ENCODE peak calls at places on chromosomes 16 and 17, in nine cellular contexts. One of them, this sample, is unnamed.

GRCh38 chr17:46821482-46822387 is 3.2 kb upstream of the WNT3 start:
- DNase-seq in fibroblast of villous mesenchyme: no peak
- DNase-seq in BJ: no peak
- DNase-seq in AG04450: no peak
- DNase-seq in astrocyte of the spinal cord: no peak
- DNase-seq in OCI-LY7: no peak
- DNase-seq in AG04449: no peak
- DNase-seq in Peyer's patch: no peak
- DNase-seq in fibroblast of pulmonary artery: no peak
- DNase-seq in this sample: no peak

GRCh38 chr17:77246110-77247047 is 105.6 kb downstream of the SEC14L1 start:
- DNase-seq in fibroblast of villous mesenchyme: no peak
- DNase-seq in BJ: no peak
- DNase-seq in AG04450: no peak
- DNase-seq in astrocyte of the spinal cord: no peak
- DNase-seq in OCI-LY7: peak
- DNase-seq in AG04449: no peak
- DNase-seq in Peyer's patch: no peak
- DNase-seq in fibroblast of pulmonary artery: no peak
- DNase-seq in this sample: no peak

GRCh38 chr16:55364811-55365210 is 40.8 kb downstream of the IRX6 start:
- DNase-seq in fibroblast of villous mesenchyme: no peak
- DNase-seq in BJ: no peak
- DNase-seq in AG04450: no peak
- DNase-seq in astrocyte of the spinal cord: no peak
- DNase-seq in OCI-LY7: no peak
- DNase-seq in AG04449: no peak
- DNase-seq in Peyer's patch: no peak
- DNase-seq in fibroblast of pulmonary artery: no peak
- DNase-seq in this sample: no peak

GRCh38 chr16:2675714-2676113 is 6.6 kb upstream of the KCTD5 start:
- DNase-seq in fibroblast of villous mesenchyme: peak
- DNase-seq in BJ: no peak
- DNase-seq in AG04450: no peak
- DNase-seq in astrocyte of the spinal cord: no peak
- DNase-seq in OCI-LY7: no peak
- DNase-seq in AG04449: no peak
- DNase-seq in Peyer's patch: no peak
- DNase-seq in fibroblast of pulmonary artery: no peak
- DNase-seq in this sample: no peak

GRCh38 chr16:86505185-86505898 is 5.0 kb upstream of the FOXF1 start:
- DNase-seq in fibroblast of villous mesenchyme: peak
- DNase-seq in BJ: no peak
- DNase-seq in AG04450: no peak
- DNase-seq in astrocyte of the spinal cord: no peak
- DNase-seq in OCI-LY7: no peak
- DNase-seq in AG04449: no peak
- DNase-seq in Peyer's patch: no peak
- DNase-seq in fibroblast of pulmonary artery: no peak
- DNase-seq in this sample: no peak

GRCh38 chr17:15945493-15946209 is 721 bp downstream of the ADORA2B start:
- DNase-seq in fibroblast of villous mesenchyme: peak
- DNase-seq in BJ: no peak
- DNase-seq in AG04450: no peak
- DNase-seq in astrocyte of the spinal cord: no peak
- DNase-seq in OCI-LY7: no peak
- DNase-seq in AG04449: no peak
- DNase-seq in Peyer's patch: peak
- DNase-seq in fibroblast of pulmonary artery: no peak
- DNase-seq in this sample: peak

GRCh38 chr17:42362245-42362961 is 25.8 kb downstream of the STAT3 start:
- DNase-seq in fibroblast of villous mesenchyme: no peak
- DNase-seq in BJ: no peak
- DNase-seq in AG04450: no peak
- DNase-seq in astrocyte of the spinal cord: no peak
- DNase-seq in OCI-LY7: no peak
- DNase-seq in AG04449: no peak
- DNase-seq in Peyer's patch: no peak
- DNase-seq in fibroblast of pulmonary artery: no peak
- DNase-seq in this sample: no peak

GRCh38 chr17:36935681-36936454 is 1.4 kb upstream of the LHX1 start:
- DNase-seq in fibroblast of villous mesenchyme: no peak
- DNase-seq in BJ: no peak
- DNase-seq in AG04450: no peak
- DNase-seq in astrocyte of the spinal cord: no peak
- DNase-seq in OCI-LY7: no peak
- DNase-seq in AG04449: no peak
- DNase-seq in Peyer's patch: peak
- DNase-seq in fibroblast of pulmonary artery: no peak
- DNase-seq in this sample: no peak

GRCh38 chr16:30903596-30903995 is 7.2 kb downstream of the CTF1 start:
- DNase-seq in fibroblast of villous mesenchyme: peak
- DNase-seq in BJ: no peak
- DNase-seq in AG04450: no peak
- DNase-seq in astrocyte of the spinal cord: no peak
- DNase-seq in OCI-LY7: peak
- DNase-seq in AG04449: no peak
- DNase-seq in Peyer's patch: no peak
- DNase-seq in fibroblast of pulmonary artery: peak
- DNase-seq in this sample: peak

GRCh38 chr17:48558731-48559608 is 14.1 kb upstream of the HOXB2 start:
- DNase-seq in fibroblast of villous mesenchyme: no peak
- DNase-seq in BJ: no peak
- DNase-seq in AG04450: no peak
- DNase-seq in astrocyte of the spinal cord: no peak
- DNase-seq in OCI-LY7: no peak
- DNase-seq in AG04449: no peak
- DNase-seq in Peyer's patch: no peak
- DNase-seq in fibroblast of pulmonary artery: no peak
- DNase-seq in this sample: no peak

GRCh38 chr17:6753006-6753445 is 2.8 kb upstream of the XAF1 start:
- DNase-seq in fibroblast of villous mesenchyme: peak
- DNase-seq in BJ: peak
- DNase-seq in AG04450: peak
- DNase-seq in astrocyte of the spinal cord: peak
- DNase-seq in OCI-LY7: peak
- DNase-seq in AG04449: peak
- DNase-seq in Peyer's patch: no peak
- DNase-seq in fibroblast of pulmonary artery: peak
- DNase-seq in this sample: peak

GRCh38 chr17:32798938-32799337 is 78.0 kb downstream of the MYO1D start:
- DNase-seq in fibroblast of villous mesenchyme: no peak
- DNase-seq in BJ: no peak
- DNase-seq in AG04450: no peak
- DNase-seq in astrocyte of the spinal cord: no peak
- DNase-seq in OCI-LY7: no peak
- DNase-seq in AG04449: no peak
- DNase-seq in Peyer's patch: no peak
- DNase-seq in fibroblast of pulmonary artery: no peak
- DNase-seq in this sample: no peak

GRCh38 chr16:68493412-68494070 is 45.2 kb upstream of the SMPD3 start:
- DNase-seq in fibroblast of villous mesenchyme: no peak
- DNase-seq in BJ: no peak
- DNase-seq in AG04450: no peak
- DNase-seq in astrocyte of the spinal cord: no peak
- DNase-seq in OCI-LY7: no peak
- DNase-seq in AG04449: no peak
- DNase-seq in Peyer's patch: no peak
- DNase-seq in fibroblast of pulmonary artery: no peak
- DNase-seq in this sample: no peak

GRCh38 chr16:53064179-53064578 is 9.4 kb downstream of the CHD9 start:
- DNase-seq in fibroblast of villous mesenchyme: no peak
- DNase-seq in BJ: no peak
- DNase-seq in AG04450: no peak
- DNase-seq in astrocyte of the spinal cord: no peak
- DNase-seq in OCI-LY7: no peak
- DNase-seq in AG04449: no peak
- DNase-seq in Peyer's patch: no peak
- DNase-seq in fibroblast of pulmonary artery: no peak
- DNase-seq in this sample: no peak

GRCh38 chr16:27515874-27516353 is 33.8 kb downstream of the GTF3C1 start:
- DNase-seq in fibroblast of villous mesenchyme: no peak
- DNase-seq in BJ: no peak
- DNase-seq in AG04450: no peak
- DNase-seq in astrocyte of the spinal cord: no peak
- DNase-seq in OCI-LY7: peak
- DNase-seq in AG04449: no peak
- DNase-seq in Peyer's patch: no peak
- DNase-seq in fibroblast of pulmonary artery: peak
- DNase-seq in this sample: no peak

GRCh38 chr16:56708821-56709685 is 20.9 kb upstream of the NUP93 start:
- DNase-seq in fibroblast of villous mesenchyme: no peak
- DNase-seq in BJ: no peak
- DNase-seq in AG04450: no peak
- DNase-seq in astrocyte of the spinal cord: no peak
- DNase-seq in OCI-LY7: peak
- DNase-seq in AG04449: no peak
- DNase-seq in Peyer's patch: no peak
- DNase-seq in fibroblast of pulmonary artery: no peak
- DNase-seq in this sample: no peak

GRCh38 chr17:83064021-83064731 is 15.2 kb upstream of the METRNL start:
- DNase-seq in fibroblast of villous mesenchyme: no peak
- DNase-seq in BJ: no peak
- DNase-seq in AG04450: no peak
- DNase-seq in astrocyte of the spinal cord: no peak
- DNase-seq in OCI-LY7: no peak
- DNase-seq in AG04449: no peak
- DNase-seq in Peyer's patch: peak
- DNase-seq in fibroblast of pulmonary artery: no peak
- DNase-seq in this sample: no peak

GRCh38 chr17:57944796-57945362 is 10.3 kb downstream of the CUEDC1 start:
- DNase-seq in fibroblast of villous mesenchyme: peak
- DNase-seq in BJ: no peak
- DNase-seq in AG04450: no peak
- DNase-seq in astrocyte of the spinal cord: no peak
- DNase-seq in OCI-LY7: no peak
- DNase-seq in AG04449: no peak
- DNase-seq in Peyer's patch: no peak
- DNase-seq in fibroblast of pulmonary artery: peak
- DNase-seq in this sample: peak

DNA sequence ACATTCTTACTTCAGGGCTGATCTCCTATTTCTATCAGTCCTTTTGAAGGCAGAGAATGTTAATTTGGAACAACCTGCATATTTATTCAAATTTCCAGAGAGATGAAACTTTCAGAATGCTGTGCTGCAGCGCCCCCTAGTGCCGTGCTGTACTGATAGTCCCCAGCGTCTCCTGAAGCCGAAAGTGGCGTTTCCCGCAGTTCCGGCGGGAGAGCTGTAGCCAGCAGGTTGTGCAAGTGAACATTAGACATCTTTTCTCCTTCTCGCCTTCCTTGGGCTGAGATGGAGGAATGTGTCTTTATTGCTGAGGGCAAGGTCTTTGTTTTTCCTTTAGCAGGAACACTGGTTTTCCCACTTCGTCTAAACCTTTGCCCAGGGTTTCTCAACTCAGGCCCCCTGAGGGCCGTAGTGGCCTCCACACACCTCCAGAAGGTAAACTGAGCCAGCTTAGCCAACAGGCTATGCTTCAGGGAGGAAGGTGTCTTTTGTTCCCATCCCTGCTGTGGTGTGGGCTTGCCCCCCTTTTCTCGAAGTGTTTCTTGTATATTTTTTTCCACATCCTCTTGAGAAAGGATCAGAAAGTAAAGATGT is 26.4 kb downstream of the USP10 start:
- DNase-seq in fibroblast of villous mesenchyme: peak
- DNase-seq in BJ: no peak
- DNase-seq in AG04450: peak
- DNase-seq in astrocyte of the spinal cord: peak
- DNase-seq in OCI-LY7: peak
- DNase-seq in AG04449: no peak
- DNase-seq in Peyer's patch: peak
- DNase-seq in fibroblast of pulmonary artery: peak
- DNase-seq in this sample: peak
- H3K4me3 ChIP-seq in fibroblast of villous mesenchyme: no peak
- H3K4me3 ChIP-seq in BJ: no peak
- H3K4me3 ChIP-seq in AG04450: peak
- H3K4me3 ChIP-seq in astrocyte of the spinal cord: no peak
- H3K4me3 ChIP-seq in OCI-LY7: peak
- H3K4me3 ChIP-seq in AG04449: no peak
- H3K4me3 ChIP-seq in Peyer's patch: peak
- H3K4me3 ChIP-seq in fibroblast of pulmonary artery: no peak
- H3K4me3 ChIP-seq in this sample: no peak

GRCh38 chr17:4795168-4795567 is 796 bp upstream of the PSMB6 start:
- DNase-seq in fibroblast of villous mesenchyme: no peak
- DNase-seq in BJ: no peak
- DNase-seq in AG04450: no peak
- DNase-seq in astrocyte of the spinal cord: no peak
- DNase-seq in OCI-LY7: no peak
- DNase-seq in AG04449: no peak
- DNase-seq in Peyer's patch: no peak
- DNase-seq in fibroblast of pulmonary artery: no peak
- DNase-seq in this sample: no peak
- H3K4me3 ChIP-seq in fibroblast of villous mesenchyme: no peak
- H3K4me3 ChIP-seq in BJ: no peak
- H3K4me3 ChIP-seq in AG04450: no peak
- H3K4me3 ChIP-seq in astrocyte of the spinal cord: no peak
- H3K4me3 ChIP-seq in OCI-LY7: peak
- H3K4me3 ChIP-seq in AG04449: no peak
- H3K4me3 ChIP-seq in Peyer's patch: peak
- H3K4me3 ChIP-seq in fibroblast of pulmonary artery: no peak
- H3K4me3 ChIP-seq in this sample: no peak

GRCh38 chr16:693766-694165 is 3.6 kb upstream of the WDR24 start:
- DNase-seq in fibroblast of villous mesenchyme: no peak
- DNase-seq in BJ: no peak
- DNase-seq in AG04450: no peak
- DNase-seq in astrocyte of the spinal cord: no peak
- DNase-seq in OCI-LY7: no peak
- DNase-seq in AG04449: no peak
- DNase-seq in Peyer's patch: no peak
- DNase-seq in fibroblast of pulmonary artery: no peak
- DNase-seq in this sample: no peak
- H3K4me3 ChIP-seq in fibroblast of villous mesenchyme: no peak
- H3K4me3 ChIP-seq in BJ: no peak
- H3K4me3 ChIP-seq in AG04450: no peak
- H3K4me3 ChIP-seq in astrocyte of the spinal cord: no peak
- H3K4me3 ChIP-seq in OCI-LY7: peak
- H3K4me3 ChIP-seq in AG04449: no peak
- H3K4me3 ChIP-seq in Peyer's patch: peak
- H3K4me3 ChIP-seq in fibroblast of pulmonary artery: no peak
- H3K4me3 ChIP-seq in this sample: no peak

DNA sequence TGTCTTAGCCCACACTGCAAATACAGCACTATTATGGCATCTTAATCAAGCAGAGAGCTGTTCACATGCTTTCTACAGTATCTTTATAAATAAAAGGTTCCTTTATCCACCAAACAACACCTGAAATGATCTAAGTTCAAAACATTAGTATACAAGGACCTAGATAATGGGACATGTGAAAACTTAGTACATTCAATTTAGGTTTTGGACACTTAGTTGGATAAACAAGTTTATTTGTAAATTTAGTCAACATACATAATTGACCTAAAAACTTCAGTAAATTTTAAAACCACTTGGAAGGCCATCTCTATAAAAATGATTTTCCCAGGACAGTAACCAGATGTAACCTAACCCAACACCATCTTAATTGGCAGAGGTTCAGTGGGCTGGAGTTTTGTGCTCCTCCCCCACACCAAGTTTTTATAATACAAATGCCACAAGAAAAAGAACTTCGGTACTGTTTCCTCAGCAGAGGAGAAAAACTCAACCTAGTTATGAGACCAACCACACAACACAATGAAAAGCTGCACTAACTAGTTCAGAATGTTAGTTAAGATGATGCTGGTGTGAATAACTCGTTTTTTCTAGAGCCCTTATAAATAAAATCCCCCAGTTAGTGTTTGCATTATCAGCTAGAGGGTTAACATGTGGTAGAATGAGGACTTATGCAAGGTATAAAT is 7.2 kb upstream of the UNK start:
- DNase-seq in fibroblast of villous mesenchyme: no peak
- DNase-seq in BJ: no peak
- DNase-seq in AG04450: no peak
- DNase-seq in astrocyte of the spinal cord: no peak
- DNase-seq in OCI-LY7: no peak
- DNase-seq in AG04449: no peak
- DNase-seq in Peyer's patch: no peak
- DNase-seq in fibroblast of pulmonary artery: peak
- DNase-seq in this sample: no peak
- H3K4me3 ChIP-seq in fibroblast of villous mesenchyme: peak
- H3K4me3 ChIP-seq in BJ: peak
- H3K4me3 ChIP-seq in AG04450: peak
- H3K4me3 ChIP-seq in astrocyte of the spinal cord: peak
- H3K4me3 ChIP-seq in OCI-LY7: peak
- H3K4me3 ChIP-seq in AG04449: peak
- H3K4me3 ChIP-seq in Peyer's patch: peak
- H3K4me3 ChIP-seq in fibroblast of pulmonary artery: peak
- H3K4me3 ChIP-seq in this sample: peak

This sample was measured in foreskin fibroblast.